ENCODE peak calls at places on chromosomes 3 and 15, in eight cellular contexts. U is transverse colon, K is stomach, Q is IMR-90, R is heart left ventricle, D is ovary, N is NB4, J is spleen. V is an unnamed sample.

GRCh38 chr15:38665586-38665985 is 101.0 kb upstream of the RASGRP1 start:
- DNase-seq in U (no peak), R (no peak), D (no peak), K (no peak), N (no peak), Q (no peak), J (no peak), V (no peak)

GRCh38 chr15:90594297-90594696 is 64.6 kb downstream of the CRTC3 start:
- DNase-seq in N (no peak), U (peak), J (peak), D (peak), K (peak), Q (no peak), R (peak), V (peak)

GRCh38 chr3:143307613-143308183 is 188.1 kb downstream of the CHST2 start:
- DNase-seq in K (peak), U (no peak), D (peak), Q (peak), N (no peak), J (no peak), R (peak), V (no peak)

GRCh38 chr3:76490064-76490463 is 549.8 kb upstream of the ROBO2 start:
- DNase-seq in D (no peak), U (no peak), K (no peak), R (no peak), J (no peak), N (no peak), Q (no peak), V (no peak)

GRCh38 chr3:186452517-186452916 is 90.5 kb upstream of the DGKG start:
- DNase-seq in J (no peak), K (peak), Q (peak), N (peak), U (no peak), D (no peak), R (no peak), V (no peak)

GRCh38 chr3:11437506-11437905 is 165.3 kb downstream of the ATG7 start:
- DNase-seq in K (no peak), N (no peak), U (no peak), J (no peak), R (no peak), D (no peak), Q (no peak), V (no peak)

GRCh38 chr3:124928333-124929202 is 6.0 kb downstream of the MUC13 start:
- DNase-seq in J (no peak), U (peak), D (peak), K (peak), N (peak), R (peak), Q (peak), V (no peak)

GRCh38 chr15:69468241-69469121 is 15.9 kb downstream of the RPLP1 start:
- DNase-seq in R (no peak), U (peak), N (peak), J (no peak), Q (peak), D (no peak), K (peak), V (no peak)

GRCh38 chr3:190192087-190192486 is 71.4 kb upstream of the P3H2 start:
- DNase-seq in D (no peak), J (no peak), U (no peak), R (no peak), K (no peak), N (no peak), Q (no peak), V (no peak)

GRCh38 chr15:38217181-38217580 is 35.5 kb upstream of the SPRED1 start:
- DNase-seq in N (peak), D (no peak), R (no peak), Q (peak), U (no peak), K (no peak), J (no peak), V (no peak)

GRCh38 chr3:133835418-133835743 is 29.8 kb downstream of the SRPRB start:
- DNase-seq in K (no peak), U (no peak), R (no peak), J (no peak), N (no peak), D (no peak), Q (no peak), V (no peak)

GRCh38 chr15:69881760-69882159 is 216.0 kb downstream of the TLE3 start:
- DNase-seq in J (no peak), D (no peak), K (no peak), R (no peak), U (no peak), N (peak), Q (no peak), V (no peak)

GRCh38 chr15:58042006-58042405 is 23.5 kb downstream of the ALDH1A2 start:
- DNase-seq in N (no peak), K (no peak), R (no peak), U (no peak), J (no peak), D (no peak), Q (no peak), V (no peak)

GRCh38 chr3:100257601-100258000 is 3.2 kb upstream of the TBC1D23 start:
- DNase-seq in R (no peak), J (no peak), K (no peak), U (no peak), N (peak), Q (peak), D (no peak), V (no peak)

GRCh38 chr3:186264608-186265400 is 97.2 kb downstream of the DGKG start:
- DNase-seq in N (no peak), U (no peak), J (no peak), K (no peak), R (no peak), D (no peak), Q (no peak), V (no peak)

GRCh38 chr3:85903434-85903833 is 944.6 kb downstream of the CADM2 start:
- DNase-seq in N (no peak), J (no peak), R (no peak), K (no peak), U (no peak), Q (no peak), D (no peak), V (no peak)

GRCh38 chr3:189898559-189899153 is 222.0 kb downstream of the P3H2 start:
- DNase-seq in N (peak), U (no peak), J (no peak), Q (no peak), D (no peak), R (no peak), K (no peak), V (no peak)

GRCh38 chr3:176274161-176274560 is 923.1 kb downstream of the TBL1XR1 start:
- DNase-seq in R (no peak), D (no peak), Q (no peak), N (no peak), J (no peak), U (no peak), K (no peak), V (no peak)

GRCh38 chr15:40914486-40914885 is 14.7 kb upstream of the DLL4 start:
- DNase-seq in J (no peak), N (no peak), K (no peak), U (no peak), R (no peak), D (no peak), Q (no peak), V (no peak)

GRCh38 chr3:179194931-179195330 is 46.8 kb downstream of the PIK3CA start:
- DNase-seq in R (no peak), D (no peak), N (no peak), J (no peak), K (no peak), Q (peak), U (no peak), V (no peak)

GRCh38 chr3:170589113-170589512 is 3.2 kb upstream of the SLC7A14 start:
- DNase-seq in R (no peak), J (no peak), U (no peak), K (no peak), N (no peak), Q (no peak), D (no peak), V (no peak)

GRCh38 chr3:170585008-170585936 is 603 bp downstream of the SLC7A14 start:
- DNase-seq in D (no peak), U (no peak), R (no peak), Q (peak), J (no peak), K (no peak), N (no peak), V (no peak)

GRCh38 chr3:170584585-170585007 is 1.3 kb downstream of the SLC7A14 start:
- DNase-seq in K (peak), Q (peak), R (peak), N (peak), J (no peak), U (peak), D (peak), V (no peak)

DNA sequence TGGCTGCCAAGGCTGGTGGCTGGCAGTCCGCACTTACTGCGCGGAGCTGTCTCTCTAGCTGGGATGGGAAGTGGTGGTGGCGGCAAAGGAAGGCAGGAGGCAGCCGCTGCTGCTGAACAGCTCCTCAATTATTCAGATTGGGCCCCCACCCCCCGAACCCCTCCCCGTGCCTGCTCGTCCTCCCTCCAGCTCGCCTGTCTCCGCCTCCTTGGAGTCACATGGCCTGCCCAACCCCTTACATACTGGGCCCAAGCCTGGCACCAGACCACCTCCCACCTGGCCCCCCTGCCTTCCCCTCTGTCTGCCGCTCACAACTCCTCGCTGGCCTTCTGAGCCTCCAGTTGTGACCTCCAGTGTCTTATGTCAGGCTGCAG is at the start of gene SLC7A14:
- DNase-seq in R (no peak), K (no peak), U (no peak), N (no peak), J (no peak), Q (peak), D (no peak), V (no peak)
- H3K4me3 ChIP-seq in R (peak), K (peak), U (no peak), N (no peak), J (no peak), Q (peak), D (no peak), V (peak)

GRCh38 chr15:63881431-63881830 is 47.7 kb upstream of the HERC1 start:
- DNase-seq in K (no peak), U (no peak), J (no peak), Q (no peak), D (no peak), R (no peak), N (no peak), V (no peak)

GRCh38 chr15:63880019-63880418 is 46.3 kb upstream of the HERC1 start:
- DNase-seq in D (no peak), J (no peak), Q (no peak), U (no peak), R (no peak), K (no peak), N (no peak), V (no peak)

GRCh38 chr15:63879211-63879610 is 45.5 kb upstream of the HERC1 start:
- DNase-seq in U (no peak), J (no peak), D (no peak), K (no peak), N (no peak), R (no peak), Q (no peak), V (no peak)

GRCh38 chr15:63877713-63878271 is 44.0 kb upstream of the HERC1 start:
- DNase-seq in Q (no peak), N (no peak), D (no peak), J (no peak), K (no peak), R (no peak), U (no peak), V (no peak)

GRCh38 chr15:63880744-63881143 is 47.0 kb upstream of the HERC1 start:
- DNase-seq in D (no peak), R (no peak), J (no peak), K (no peak), N (no peak), Q (peak), U (no peak), V (no peak)
- TF ChIP-seq POLR2A in D (no peak), R (no peak), J (no peak), K (no peak), N (no peak), Q (no peak), U (no peak), V (no peak)

GRCh38 chr3:159260049-159260662 is 458.3 kb downstream of the MFSD1 start:
- DNase-seq in N (peak), D (peak), J (no peak), Q (peak), R (no peak), K (no peak), U (peak), V (no peak)
- TF ChIP-seq CTCF in N (peak), D (peak), J (no peak), Q (peak), R (peak), K (peak), U (peak), V (peak)

DNA sequence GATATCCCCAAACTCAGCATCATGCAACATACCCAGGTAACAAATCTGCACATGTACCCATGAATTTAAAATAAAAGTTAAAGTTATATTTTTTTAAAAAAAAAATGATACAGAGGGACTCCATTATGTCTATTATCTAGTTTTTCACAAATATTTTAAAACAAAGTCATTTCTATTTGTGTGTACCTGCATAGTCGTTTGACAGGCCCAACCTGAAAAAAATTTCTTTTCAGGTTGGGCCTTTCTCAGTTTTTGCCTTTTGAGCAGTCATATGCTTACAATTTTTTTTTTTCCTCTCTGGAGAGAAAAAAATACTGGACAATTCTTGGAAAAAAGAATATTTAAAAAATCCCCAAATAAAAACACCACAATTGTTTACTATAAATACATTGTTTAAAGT is 459.5 kb downstream of the FOXP1 start:
- DNase-seq in Q (no peak), K (no peak), D (no peak), R (no peak), J (no peak), N (no peak), U (no peak), V (no peak)
- H3K4me3 ChIP-seq in Q (no peak), K (no peak), D (no peak), R (no peak), J (no peak), N (no peak), U (no peak), V (no peak)

GRCh38 chr15:91940466-91941381 is 87.2 kb downstream of the SLCO3A1 start:
- DNase-seq in J (no peak), K (no peak), D (no peak), R (no peak), Q (no peak), N (no peak), U (no peak), V (no peak)

GRCh38 chr15:91945385-91945784 is 91.9 kb downstream of the SLCO3A1 start:
- DNase-seq in J (no peak), N (no peak), R (no peak), Q (no peak), D (no peak), K (no peak), U (no peak), V (no peak)

GRCh38 chr15:91941871-91942270 is 88.4 kb downstream of the SLCO3A1 start:
- DNase-seq in J (no peak), R (no peak), K (no peak), U (no peak), D (no peak), N (no peak), Q (no peak), V (no peak)

GRCh38 chr15:91944334-91944733 is 90.8 kb downstream of the SLCO3A1 start:
- DNase-seq in Q (no peak), D (no peak), R (no peak), N (no peak), K (no peak), U (no peak), J (no peak), V (no peak)

DNA sequence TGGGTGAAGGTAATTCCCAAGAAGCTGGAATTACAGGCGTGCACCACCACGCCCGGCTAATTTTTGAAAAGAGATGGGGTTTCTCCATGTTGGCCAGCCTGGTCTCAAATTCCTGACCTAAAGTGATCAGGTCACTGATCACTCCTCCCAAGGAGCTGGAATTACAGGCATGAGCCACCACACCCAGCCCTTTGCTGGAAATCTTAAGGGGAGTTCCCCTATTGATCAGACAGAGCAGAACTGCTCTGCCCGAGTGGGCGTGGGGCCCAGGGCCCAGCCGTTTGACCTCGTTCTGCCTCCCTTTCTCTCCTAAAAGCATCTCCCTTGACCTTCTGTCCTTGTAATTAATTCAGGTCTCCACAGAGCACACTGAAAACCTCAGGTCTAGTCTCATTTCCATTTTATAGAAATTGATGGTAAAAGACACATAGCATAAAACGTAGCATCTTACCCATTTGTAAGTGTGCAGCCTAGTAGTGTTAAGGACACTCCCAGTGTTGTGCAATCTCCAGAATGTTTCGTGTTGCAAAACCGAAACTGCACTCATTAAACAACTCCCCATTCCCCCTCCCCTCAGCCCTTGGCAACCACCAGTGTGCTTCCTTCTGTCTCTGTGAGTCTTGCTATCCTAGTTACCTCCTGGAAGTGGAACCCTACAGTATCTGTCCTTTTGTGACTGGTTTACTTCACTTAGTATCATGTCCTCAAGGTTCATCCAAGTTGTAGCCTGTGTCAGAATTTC is 89.3 kb downstream of the SLCO3A1 start:
- DNase-seq in N (peak), J (no peak), D (peak), K (peak), R (peak), Q (peak), U (peak), V (peak)
- TF ChIP-seq POLR2A in N (no peak), J (no peak), D (no peak), K (no peak), R (no peak), Q (no peak), U (no peak), V (no peak)

DNA sequence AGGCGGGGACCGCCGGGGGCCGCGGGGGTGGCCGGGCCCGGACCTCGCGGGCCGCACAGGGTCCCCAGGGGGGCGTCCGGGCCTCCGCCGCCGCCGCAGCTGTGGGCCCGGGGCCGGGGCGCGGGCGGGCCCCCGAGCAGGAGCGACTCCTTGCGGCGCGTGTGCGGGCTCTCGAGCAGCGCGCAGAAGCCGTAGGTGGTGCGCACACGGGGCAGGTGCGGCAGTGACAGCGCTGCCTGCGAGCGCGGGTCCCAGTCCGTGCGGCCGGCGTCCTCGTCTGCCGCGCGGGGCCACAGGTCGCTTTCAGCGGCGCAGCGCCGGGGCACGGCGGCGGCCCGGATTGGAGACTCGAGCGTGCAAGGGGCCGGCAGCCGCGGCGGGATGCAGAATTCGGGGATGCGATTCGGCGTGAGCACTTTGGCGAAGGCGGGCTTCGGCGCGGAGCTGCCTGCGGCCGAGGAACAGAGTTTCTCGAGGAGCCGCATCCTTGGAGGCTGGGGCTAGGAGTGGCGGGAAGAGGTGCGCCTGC is 521 bp downstream of the C2CD4B start:
- DNase-seq in J (peak), Q (no peak), N (no peak), R (no peak), K (no peak), U (peak), D (no peak), V (no peak)
- TF ChIP-seq CTCF in J (no peak), Q (no peak), N (no peak), R (no peak), K (no peak), U (no peak), D (no peak), V (no peak)

V was measured in esophagus squamous epithelium.